ENCODE peak calls at places on chromosome 18, in six cellular contexts. B, L, R, M, Z and Q are unnamed samples.

GRCh38 chr18:45642238-45642637 is 27.0 kb downstream of the SLC14A2 start:
- DNase-seq in B (no peak), L (no peak), R (no peak), Z (no peak), M (no peak), Q (no peak)

GRCh38 chr18:13296868-13297574 is 78.5 kb downstream of the LDLRAD4 start:
- DNase-seq in L (no peak), M (no peak), R (no peak), Z (no peak), B (no peak), Q (no peak)

GRCh38 chr18:79987566-79987965 is 797 bp downstream of the TXNL4A start:
- DNase-seq in Z (no peak), B (no peak), L (no peak), M (no peak), R (no peak), Q (no peak)

GRCh38 chr18:26034850-26035497 is 55.4 kb downstream of the SS18 start:
- DNase-seq in M (no peak), L (no peak), B (no peak), Z (no peak), R (no peak), Q (no peak)

GRCh38 chr18:77080283-77080682 is 52.3 kb downstream of the MBP start:
- DNase-seq in L (no peak), M (no peak), R (peak; percentile 62), Z (no peak), B (no peak), Q (no peak)

GRCh38 chr18:48944634-48945033 is 6.1 kb downstream of the SMAD7 start:
- DNase-seq in L (no peak), Z (no peak), M (no peak), R (no peak), B (no peak), Q (no peak)

GRCh38 chr18:3350566-3351527 is 88.9 kb downstream of the MYL12B start:
- DNase-seq in M (no peak), L (peak; percentile 60), R (no peak), Z (no peak), B (no peak), Q (no peak)

GRCh38 chr18:60549338-60549960 is 176.9 kb upstream of the MC4R start:
- DNase-seq in R (no peak), L (peak; percentile 66), Z (peak; percentile 44), M (peak; percentile 6), B (no peak), Q (peak; percentile 30)

GRCh38 chr18:55706893-55707292 is 118.9 kb upstream of the TCF4 start:
- DNase-seq in L (no peak), R (no peak), M (no peak), B (no peak), Z (no peak), Q (no peak)

GRCh38 chr18:45774065-45774521 is 50.1 kb downstream of the SLC14A1 start:
- DNase-seq in Z (no peak), R (no peak), M (no peak), B (no peak), L (no peak), Q (no peak)

GRCh38 chr18:23673725-23674124 is 11.0 kb upstream of the ANKRD29 start:
- DNase-seq in B (no peak), L (no peak), R (no peak), M (no peak), Z (no peak), Q (no peak)

GRCh38 chr18:21522530-21522929 is 78.0 kb downstream of the ESCO1 start:
- DNase-seq in Z (no peak), M (no peak), R (no peak), L (no peak), B (no peak), Q (no peak)

GRCh38 chr18:55627007-55627406 is 39.0 kb upstream of the TCF4 start:
- DNase-seq in L (no peak), Z (no peak), R (no peak), M (no peak), B (no peak), Q (no peak)

GRCh38 chr18:55362303-55362702 is 225.7 kb downstream of the TCF4 start:
- DNase-seq in B (no peak), L (no peak), R (no peak), M (no peak), Z (no peak), Q (no peak)

GRCh38 chr18:59528866-59529265 is 168.4 kb downstream of the CCBE1 start:
- DNase-seq in R (no peak), Z (no peak), B (no peak), M (no peak), L (no peak), Q (no peak)

GRCh38 chr18:28178720-28179119 is 1.8 kb upstream of the CDH2 start:
- DNase-seq in Z (no peak), L (no peak), B (no peak), R (no peak), M (no peak), Q (no peak)

GRCh38 chr18:66825347-66825746 is 221.5 kb upstream of the CDH19 start:
- DNase-seq in B (no peak), M (no peak), Z (no peak), L (no peak), R (no peak), Q (no peak)

GRCh38 chr18:66826211-66826610 is 222.3 kb upstream of the CDH19 start:
- DNase-seq in M (no peak), B (no peak), L (no peak), R (no peak), Z (no peak), Q (no peak)
- TF ChIP-seq ZNF274 in M (no peak), B (no peak), L (no peak), R (no peak), Z (no peak), Q (no peak)

GRCh38 chr18:36326771-36327170 is 29.3 kb downstream of the FHOD3 start:
- DNase-seq in B (no peak), M (no peak), R (no peak), L (no peak), Z (no peak), Q (no peak)

GRCh38 chr18:36323421-36323820 is 25.9 kb downstream of the FHOD3 start:
- DNase-seq in L (no peak), B (no peak), R (no peak), M (no peak), Z (no peak), Q (no peak)

GRCh38 chr18:36327352-36328316 is 30.1 kb downstream of the FHOD3 start:
- DNase-seq in M (no peak), L (no peak), B (no peak), R (no peak), Z (no peak), Q (no peak)

GRCh38 chr18:36328385-36328858 is 30.9 kb downstream of the FHOD3 start:
- DNase-seq in L (no peak), Z (no peak), B (peak; percentile 32), M (no peak), R (no peak), Q (no peak)

GRCh38 chr18:36325846-36326245 is 28.3 kb downstream of the FHOD3 start:
- DNase-seq in Z (no peak), M (no peak), L (no peak), R (no peak), B (no peak), Q (no peak)
- H3K9ac ChIP-seq in Z (no peak overlapping the region), M (no peak overlapping the region), L (no peak overlapping the region), R (no peak overlapping the region), B (no peak overlapping the region), Q (no peak overlapping the region)

DNA sequence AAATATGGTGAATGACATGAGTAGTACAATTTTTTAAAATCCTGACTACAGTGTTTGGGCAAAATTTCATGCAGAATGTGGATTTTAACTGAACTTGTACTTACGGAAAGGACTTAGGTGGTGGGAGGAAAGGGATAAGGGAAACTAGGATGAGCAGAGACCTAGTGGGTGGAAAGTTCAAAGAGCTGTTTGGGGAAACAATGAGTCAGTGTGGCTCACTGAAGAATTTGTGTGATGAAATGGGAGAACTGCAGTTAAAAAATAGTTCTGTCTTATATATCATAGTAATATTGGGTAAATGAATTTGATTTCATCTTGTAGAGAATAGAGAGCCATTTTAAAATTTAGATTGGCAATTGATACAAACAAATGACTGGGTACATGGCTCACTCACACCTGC is 220.1 kb upstream of the CTAGE1 start:
- DNase-seq in R (no peak), B (no peak), M (no peak), L (peak; percentile 34), Z (peak; percentile 42), Q (no peak)
- TF ChIP-seq YY1 in R (no peak), B (no peak), M (no peak), L (no peak), Z (no peak), Q (no peak)

GRCh38 chr18:35435420-35435819 is 58.3 kb upstream of the ZNF396 start:
- DNase-seq in Z (no peak), L (no peak), R (no peak), M (no peak), B (no peak), Q (no peak)
- TF ChIP-seq ZNF274 in Z (no peak), L (no peak), R (no peak), M (no peak), B (no peak), Q (no peak)

DNA sequence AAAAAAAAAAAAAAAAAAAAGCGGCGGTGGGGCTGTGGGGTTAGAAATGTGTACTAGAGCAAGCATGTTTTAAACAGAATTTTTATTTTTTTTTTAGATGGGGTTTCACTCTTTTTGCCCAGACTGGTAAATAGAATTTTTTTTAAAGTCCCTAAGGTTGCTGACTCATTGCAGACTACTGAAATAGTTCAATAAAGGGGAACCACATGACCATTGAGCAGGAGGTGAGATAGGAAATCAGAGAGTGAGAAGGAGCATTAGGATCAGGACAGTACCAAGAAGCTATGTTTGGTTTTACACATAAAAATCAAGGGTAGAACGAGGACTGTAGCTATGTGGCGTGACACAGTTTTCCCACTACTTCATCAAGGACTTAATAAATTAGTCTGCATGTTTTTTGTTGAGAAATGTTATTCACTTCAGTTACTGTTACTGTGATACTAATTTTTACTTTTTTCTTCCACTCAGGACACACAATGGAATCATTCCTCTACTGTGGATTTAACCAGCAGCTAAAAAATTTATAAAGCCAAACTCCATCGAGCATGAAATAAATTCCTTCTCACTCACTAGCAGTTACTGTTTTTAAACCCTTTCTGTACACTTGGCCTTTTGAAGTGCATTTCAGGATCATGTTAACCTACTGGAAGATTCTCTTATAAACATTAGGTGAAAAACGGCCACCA is 33.4 kb downstream of the LAMA1 start:
- DNase-seq in Z (no peak), R (peak; percentile 19), L (no peak), M (no peak), B (no peak), Q (no peak)
- H3K9ac ChIP-seq in Z (no peak overlapping the region), R (no peak overlapping the region), L (no peak overlapping the region), M (no peak overlapping the region), B (no peak overlapping the region), Q (no peak overlapping the region)